ENCODE peak calls at places on chromosomes 12 and 14, in eight cellular contexts. One of them, this sample, is unnamed.

GRCh38 chr12:117850048-117850447 is 118.7 kb downstream of the KSR2 start:
- DNase-seq in caudate nucleus: no peak
- DNase-seq in keratinocyte: no peak
- DNase-seq in activated effector memory CD4-positive, alpha-beta T cell treated with anti-CD3 and anti-CD28 coated beads, Interleukin-2, amount 50 U/mL, for 16 hours: no peak
- DNase-seq in T1000: peak; percentile 8
- DNase-seq in stimulated activated CD4-positive, alpha-beta T cell treated with anti-CD3 and anti-CD28 coated beads, TNF-alpha, amount 100 ng/mL, for 1 hour: no peak
- DNase-seq in neural crest cell: peak; percentile 39
- DNase-seq in stomach: no peak
- DNase-seq in this sample: peak; percentile 51

GRCh38 chr12:24838531-24838950 is 110.4 kb downstream of the BCAT1 start:
- DNase-seq in T1000: no peak
- DNase-seq in activated effector memory CD4-positive, alpha-beta T cell treated with anti-CD3 and anti-CD28 coated beads, Interleukin-2, amount 50 U/mL, for 16 hours: no peak
- DNase-seq in stimulated activated CD4-positive, alpha-beta T cell treated with anti-CD3 and anti-CD28 coated beads, TNF-alpha, amount 100 ng/mL, for 1 hour: no peak
- DNase-seq in keratinocyte: no peak
- DNase-seq in stomach: no peak
- DNase-seq in neural crest cell: no peak
- DNase-seq in caudate nucleus: no peak
- DNase-seq in this sample: peak; percentile 75

GRCh38 chr14:43898709-43899108 is 608.4 kb downstream of the FSCB start:
- DNase-seq in stomach: no peak
- DNase-seq in neural crest cell: no peak
- DNase-seq in caudate nucleus: no peak
- DNase-seq in keratinocyte: no peak
- DNase-seq in T1000: no peak
- DNase-seq in stimulated activated CD4-positive, alpha-beta T cell treated with anti-CD3 and anti-CD28 coated beads, TNF-alpha, amount 100 ng/mL, for 1 hour: no peak
- DNase-seq in activated effector memory CD4-positive, alpha-beta T cell treated with anti-CD3 and anti-CD28 coated beads, Interleukin-2, amount 50 U/mL, for 16 hours: no peak
- DNase-seq in this sample: no peak

GRCh38 chr12:18898469-18898868 is 160.6 kb downstream of the CAPZA3 start:
- DNase-seq in neural crest cell: no peak
- DNase-seq in activated effector memory CD4-positive, alpha-beta T cell treated with anti-CD3 and anti-CD28 coated beads, Interleukin-2, amount 50 U/mL, for 16 hours: no peak
- DNase-seq in T1000: no peak
- DNase-seq in stimulated activated CD4-positive, alpha-beta T cell treated with anti-CD3 and anti-CD28 coated beads, TNF-alpha, amount 100 ng/mL, for 1 hour: no peak
- DNase-seq in caudate nucleus: no peak
- DNase-seq in stomach: no peak
- DNase-seq in keratinocyte: no peak
- DNase-seq in this sample: peak; percentile 4

GRCh38 chr12:95653761-95654546 is 102.7 kb upstream of the USP44 start:
- DNase-seq in T1000: peak; percentile 46
- DNase-seq in stimulated activated CD4-positive, alpha-beta T cell treated with anti-CD3 and anti-CD28 coated beads, TNF-alpha, amount 100 ng/mL, for 1 hour: no peak
- DNase-seq in neural crest cell: no peak
- DNase-seq in activated effector memory CD4-positive, alpha-beta T cell treated with anti-CD3 and anti-CD28 coated beads, Interleukin-2, amount 50 U/mL, for 16 hours: no peak
- DNase-seq in keratinocyte: peak; percentile 61
- DNase-seq in caudate nucleus: no peak
- DNase-seq in stomach: no peak
- DNase-seq in this sample: peak; percentile 94

GRCh38 chr12:31279525-31279924 is 46.4 kb downstream of the SINHCAF start:
- DNase-seq in caudate nucleus: no peak
- DNase-seq in stimulated activated CD4-positive, alpha-beta T cell treated with anti-CD3 and anti-CD28 coated beads, TNF-alpha, amount 100 ng/mL, for 1 hour: no peak
- DNase-seq in stomach: no peak
- DNase-seq in neural crest cell: no peak
- DNase-seq in T1000: no peak
- DNase-seq in activated effector memory CD4-positive, alpha-beta T cell treated with anti-CD3 and anti-CD28 coated beads, Interleukin-2, amount 50 U/mL, for 16 hours: no peak
- DNase-seq in keratinocyte: no peak
- DNase-seq in this sample: no peak

GRCh38 chr14:72925815-72926291 is 411 bp upstream of the DCAF4 start:
- DNase-seq in caudate nucleus: no peak
- DNase-seq in stomach: no peak
- DNase-seq in keratinocyte: no peak
- DNase-seq in stimulated activated CD4-positive, alpha-beta T cell treated with anti-CD3 and anti-CD28 coated beads, TNF-alpha, amount 100 ng/mL, for 1 hour: no peak
- DNase-seq in T1000: no peak
- DNase-seq in activated effector memory CD4-positive, alpha-beta T cell treated with anti-CD3 and anti-CD28 coated beads, Interleukin-2, amount 50 U/mL, for 16 hours: no peak
- DNase-seq in neural crest cell: no peak
- DNase-seq in this sample: no peak

GRCh38 chr14:103707329-103708263 is 7.7 kb downstream of the XRCC3 start:
- DNase-seq in neural crest cell: no peak
- DNase-seq in caudate nucleus: no peak
- DNase-seq in activated effector memory CD4-positive, alpha-beta T cell treated with anti-CD3 and anti-CD28 coated beads, Interleukin-2, amount 50 U/mL, for 16 hours: no peak
- DNase-seq in keratinocyte: no peak
- DNase-seq in stimulated activated CD4-positive, alpha-beta T cell treated with anti-CD3 and anti-CD28 coated beads, TNF-alpha, amount 100 ng/mL, for 1 hour: no peak
- DNase-seq in stomach: no peak
- DNase-seq in T1000: no peak
- DNase-seq in this sample: no peak

GRCh38 chr14:90375934-90376333 is 20.9 kb upstream of the CALM1 start:
- DNase-seq in neural crest cell: no peak
- DNase-seq in caudate nucleus: no peak
- DNase-seq in T1000: no peak
- DNase-seq in keratinocyte: no peak
- DNase-seq in stomach: no peak
- DNase-seq in activated effector memory CD4-positive, alpha-beta T cell treated with anti-CD3 and anti-CD28 coated beads, Interleukin-2, amount 50 U/mL, for 16 hours: no peak
- DNase-seq in stimulated activated CD4-positive, alpha-beta T cell treated with anti-CD3 and anti-CD28 coated beads, TNF-alpha, amount 100 ng/mL, for 1 hour: no peak
- DNase-seq in this sample: no peak

GRCh38 chr12:69583203-69583602 is 2.1 kb upstream of the CCT2 start:
- DNase-seq in T1000: no peak
- DNase-seq in caudate nucleus: no peak
- DNase-seq in activated effector memory CD4-positive, alpha-beta T cell treated with anti-CD3 and anti-CD28 coated beads, Interleukin-2, amount 50 U/mL, for 16 hours: no peak
- DNase-seq in stimulated activated CD4-positive, alpha-beta T cell treated with anti-CD3 and anti-CD28 coated beads, TNF-alpha, amount 100 ng/mL, for 1 hour: no peak
- DNase-seq in stomach: no peak
- DNase-seq in neural crest cell: no peak
- DNase-seq in keratinocyte: no peak
- DNase-seq in this sample: peak; percentile 29

GRCh38 chr12:76810690-76811434 is 46.9 kb downstream of the ZDHHC17 start:
- DNase-seq in neural crest cell: no peak
- DNase-seq in stimulated activated CD4-positive, alpha-beta T cell treated with anti-CD3 and anti-CD28 coated beads, TNF-alpha, amount 100 ng/mL, for 1 hour: no peak
- DNase-seq in activated effector memory CD4-positive, alpha-beta T cell treated with anti-CD3 and anti-CD28 coated beads, Interleukin-2, amount 50 U/mL, for 16 hours: no peak
- DNase-seq in keratinocyte: no peak
- DNase-seq in stomach: no peak
- DNase-seq in T1000: no peak
- DNase-seq in caudate nucleus: no peak
- DNase-seq in this sample: no peak

GRCh38 chr12:88781909-88782308 is 201.6 kb upstream of the KITLG start:
- DNase-seq in caudate nucleus: no peak
- DNase-seq in neural crest cell: no peak
- DNase-seq in stomach: no peak
- DNase-seq in keratinocyte: no peak
- DNase-seq in T1000: no peak
- DNase-seq in stimulated activated CD4-positive, alpha-beta T cell treated with anti-CD3 and anti-CD28 coated beads, TNF-alpha, amount 100 ng/mL, for 1 hour: no peak
- DNase-seq in activated effector memory CD4-positive, alpha-beta T cell treated with anti-CD3 and anti-CD28 coated beads, Interleukin-2, amount 50 U/mL, for 16 hours: no peak
- DNase-seq in this sample: peak; percentile 66

GRCh38 chr12:88237954-88238353 is 95.8 kb downstream of the TMTC3 start:
- DNase-seq in stomach: no peak
- DNase-seq in neural crest cell: no peak
- DNase-seq in T1000: peak; percentile 83
- DNase-seq in keratinocyte: peak; percentile 62
- DNase-seq in stimulated activated CD4-positive, alpha-beta T cell treated with anti-CD3 and anti-CD28 coated beads, TNF-alpha, amount 100 ng/mL, for 1 hour: no peak
- DNase-seq in activated effector memory CD4-positive, alpha-beta T cell treated with anti-CD3 and anti-CD28 coated beads, Interleukin-2, amount 50 U/mL, for 16 hours: no peak
- DNase-seq in caudate nucleus: no peak
- DNase-seq in this sample: peak; percentile 72

GRCh38 chr14:95462491-95462890 is 54.0 kb downstream of the SYNE3 start:
- DNase-seq in activated effector memory CD4-positive, alpha-beta T cell treated with anti-CD3 and anti-CD28 coated beads, Interleukin-2, amount 50 U/mL, for 16 hours: no peak
- DNase-seq in keratinocyte: no peak
- DNase-seq in caudate nucleus: no peak
- DNase-seq in stomach: no peak
- DNase-seq in stimulated activated CD4-positive, alpha-beta T cell treated with anti-CD3 and anti-CD28 coated beads, TNF-alpha, amount 100 ng/mL, for 1 hour: no peak
- DNase-seq in T1000: no peak
- DNase-seq in neural crest cell: no peak
- DNase-seq in this sample: no peak

GRCh38 chr14:82431031-82431430 is 897.4 kb upstream of the SEL1L start:
- DNase-seq in keratinocyte: no peak
- DNase-seq in caudate nucleus: no peak
- DNase-seq in stomach: no peak
- DNase-seq in neural crest cell: no peak
- DNase-seq in activated effector memory CD4-positive, alpha-beta T cell treated with anti-CD3 and anti-CD28 coated beads, Interleukin-2, amount 50 U/mL, for 16 hours: no peak
- DNase-seq in T1000: no peak
- DNase-seq in stimulated activated CD4-positive, alpha-beta T cell treated with anti-CD3 and anti-CD28 coated beads, TNF-alpha, amount 100 ng/mL, for 1 hour: no peak
- DNase-seq in this sample: no peak

GRCh38 chr12:68792952-68793351 is 15.0 kb upstream of the MDM2 start:
- DNase-seq in keratinocyte: no peak
- DNase-seq in activated effector memory CD4-positive, alpha-beta T cell treated with anti-CD3 and anti-CD28 coated beads, Interleukin-2, amount 50 U/mL, for 16 hours: no peak
- DNase-seq in stomach: no peak
- DNase-seq in stimulated activated CD4-positive, alpha-beta T cell treated with anti-CD3 and anti-CD28 coated beads, TNF-alpha, amount 100 ng/mL, for 1 hour: no peak
- DNase-seq in caudate nucleus: no peak
- DNase-seq in neural crest cell: no peak
- DNase-seq in T1000: peak; percentile 90
- DNase-seq in this sample: peak; percentile 61

GRCh38 chr12:131457028-131457310 is 253.9 kb upstream of the SFSWAP start:
- DNase-seq in caudate nucleus: no peak
- DNase-seq in keratinocyte: no peak
- DNase-seq in stomach: peak; percentile 17
- DNase-seq in stimulated activated CD4-positive, alpha-beta T cell treated with anti-CD3 and anti-CD28 coated beads, TNF-alpha, amount 100 ng/mL, for 1 hour: no peak
- DNase-seq in T1000: no peak
- DNase-seq in neural crest cell: no peak
- DNase-seq in activated effector memory CD4-positive, alpha-beta T cell treated with anti-CD3 and anti-CD28 coated beads, Interleukin-2, amount 50 U/mL, for 16 hours: no peak
- DNase-seq in this sample: no peak

GRCh38 chr12:460301-461230 is 827 bp downstream of the B4GALNT3 start:
- DNase-seq in stomach: no peak
- DNase-seq in neural crest cell: peak; percentile 14
- DNase-seq in keratinocyte: no peak
- DNase-seq in activated effector memory CD4-positive, alpha-beta T cell treated with anti-CD3 and anti-CD28 coated beads, Interleukin-2, amount 50 U/mL, for 16 hours: peak; percentile 78
- DNase-seq in stimulated activated CD4-positive, alpha-beta T cell treated with anti-CD3 and anti-CD28 coated beads, TNF-alpha, amount 100 ng/mL, for 1 hour: no peak
- DNase-seq in caudate nucleus: no peak
- DNase-seq in T1000: no peak
- DNase-seq in this sample: peak; percentile 10

GRCh38 chr12:117890644-117891043 is 78.1 kb downstream of the KSR2 start:
- DNase-seq in activated effector memory CD4-positive, alpha-beta T cell treated with anti-CD3 and anti-CD28 coated beads, Interleukin-2, amount 50 U/mL, for 16 hours: no peak
- DNase-seq in T1000: no peak
- DNase-seq in neural crest cell: no peak
- DNase-seq in caudate nucleus: no peak
- DNase-seq in stomach: no peak
- DNase-seq in keratinocyte: no peak
- DNase-seq in stimulated activated CD4-positive, alpha-beta T cell treated with anti-CD3 and anti-CD28 coated beads, TNF-alpha, amount 100 ng/mL, for 1 hour: no peak
- DNase-seq in this sample: no peak

GRCh38 chr14:92502541-92503286 is 10.9 kb upstream of the RIN3 start:
- DNase-seq in stomach: no peak
- DNase-seq in caudate nucleus: no peak
- DNase-seq in stimulated activated CD4-positive, alpha-beta T cell treated with anti-CD3 and anti-CD28 coated beads, TNF-alpha, amount 100 ng/mL, for 1 hour: no peak
- DNase-seq in activated effector memory CD4-positive, alpha-beta T cell treated with anti-CD3 and anti-CD28 coated beads, Interleukin-2, amount 50 U/mL, for 16 hours: peak; percentile 43
- DNase-seq in keratinocyte: no peak
- DNase-seq in neural crest cell: no peak
- DNase-seq in T1000: no peak
- DNase-seq in this sample: no peak

GRCh38 chr14:95218006-95218405 is 60.7 kb upstream of the DICER1 start:
- DNase-seq in stimulated activated CD4-positive, alpha-beta T cell treated with anti-CD3 and anti-CD28 coated beads, TNF-alpha, amount 100 ng/mL, for 1 hour: no peak
- DNase-seq in caudate nucleus: no peak
- DNase-seq in stomach: no peak
- DNase-seq in keratinocyte: no peak
- DNase-seq in T1000: no peak
- DNase-seq in neural crest cell: no peak
- DNase-seq in activated effector memory CD4-positive, alpha-beta T cell treated with anti-CD3 and anti-CD28 coated beads, Interleukin-2, amount 50 U/mL, for 16 hours: no peak
- DNase-seq in this sample: no peak

GRCh38 chr12:116735951-116736599 is 1.8 kb downstream of the SPRING1 start:
- DNase-seq in activated effector memory CD4-positive, alpha-beta T cell treated with anti-CD3 and anti-CD28 coated beads, Interleukin-2, amount 50 U/mL, for 16 hours: no peak
- DNase-seq in caudate nucleus: no peak
- DNase-seq in T1000: no peak
- DNase-seq in stimulated activated CD4-positive, alpha-beta T cell treated with anti-CD3 and anti-CD28 coated beads, TNF-alpha, amount 100 ng/mL, for 1 hour: no peak
- DNase-seq in keratinocyte: no peak
- DNase-seq in neural crest cell: no peak
- DNase-seq in stomach: peak; percentile 64
- DNase-seq in this sample: no peak

GRCh38 chr14:95774265-95775160 is 60.6 kb upstream of the TCL1A start:
- DNase-seq in neural crest cell: peak; percentile 72
- DNase-seq in caudate nucleus: no peak
- DNase-seq in stomach: peak; percentile 53
- DNase-seq in T1000: no peak
- DNase-seq in keratinocyte: peak; percentile 9
- DNase-seq in stimulated activated CD4-positive, alpha-beta T cell treated with anti-CD3 and anti-CD28 coated beads, TNF-alpha, amount 100 ng/mL, for 1 hour: peak; percentile 18
- DNase-seq in activated effector memory CD4-positive, alpha-beta T cell treated with anti-CD3 and anti-CD28 coated beads, Interleukin-2, amount 50 U/mL, for 16 hours: peak; percentile 77
- DNase-seq in this sample: peak; percentile 41

GRCh38 chr12:21656931-21657335 is 709 bp downstream of the LDHB start:
- DNase-seq in stomach: peak; percentile 43
- DNase-seq in keratinocyte: no peak
- DNase-seq in caudate nucleus: peak; percentile 19
- DNase-seq in stimulated activated CD4-positive, alpha-beta T cell treated with anti-CD3 and anti-CD28 coated beads, TNF-alpha, amount 100 ng/mL, for 1 hour: no peak
- DNase-seq in neural crest cell: peak; percentile 16
- DNase-seq in activated effector memory CD4-positive, alpha-beta T cell treated with anti-CD3 and anti-CD28 coated beads, Interleukin-2, amount 50 U/mL, for 16 hours: peak; percentile 77
- DNase-seq in T1000: no peak
- DNase-seq in this sample: peak; percentile 49

GRCh38 chr14:92316937-92317336 is 6.0 kb upstream of the SLC24A4 start:
- DNase-seq in neural crest cell: no peak
- DNase-seq in stomach: no peak
- DNase-seq in T1000: no peak
- DNase-seq in stimulated activated CD4-positive, alpha-beta T cell treated with anti-CD3 and anti-CD28 coated beads, TNF-alpha, amount 100 ng/mL, for 1 hour: no peak
- DNase-seq in activated effector memory CD4-positive, alpha-beta T cell treated with anti-CD3 and anti-CD28 coated beads, Interleukin-2, amount 50 U/mL, for 16 hours: no peak
- DNase-seq in caudate nucleus: no peak
- DNase-seq in keratinocyte: peak; percentile 32
- DNase-seq in this sample: no peak

GRCh38 chr14:24355009-24355408 is 13.0 kb upstream of the NFATC4 start:
- DNase-seq in stimulated activated CD4-positive, alpha-beta T cell treated with anti-CD3 and anti-CD28 coated beads, TNF-alpha, amount 100 ng/mL, for 1 hour: no peak
- DNase-seq in caudate nucleus: no peak
- DNase-seq in neural crest cell: no peak
- DNase-seq in activated effector memory CD4-positive, alpha-beta T cell treated with anti-CD3 and anti-CD28 coated beads, Interleukin-2, amount 50 U/mL, for 16 hours: no peak
- DNase-seq in stomach: no peak
- DNase-seq in T1000: no peak
- DNase-seq in keratinocyte: no peak
- DNase-seq in this sample: no peak

GRCh38 chr14:85223667-85224066 is 306.3 kb upstream of the FLRT2 start:
- DNase-seq in keratinocyte: no peak
- DNase-seq in stimulated activated CD4-positive, alpha-beta T cell treated with anti-CD3 and anti-CD28 coated beads, TNF-alpha, amount 100 ng/mL, for 1 hour: no peak
- DNase-seq in T1000: no peak
- DNase-seq in stomach: no peak
- DNase-seq in caudate nucleus: no peak
- DNase-seq in neural crest cell: no peak
- DNase-seq in activated effector memory CD4-positive, alpha-beta T cell treated with anti-CD3 and anti-CD28 coated beads, Interleukin-2, amount 50 U/mL, for 16 hours: no peak
- DNase-seq in this sample: no peak

GRCh38 chr14:99387880-99388279 is 92.8 kb downstream of the SETD3 start:
- DNase-seq in neural crest cell: no peak
- DNase-seq in stomach: no peak
- DNase-seq in activated effector memory CD4-positive, alpha-beta T cell treated with anti-CD3 and anti-CD28 coated beads, Interleukin-2, amount 50 U/mL, for 16 hours: peak; percentile 21
- DNase-seq in T1000: no peak
- DNase-seq in keratinocyte: no peak
- DNase-seq in caudate nucleus: no peak
- DNase-seq in stimulated activated CD4-positive, alpha-beta T cell treated with anti-CD3 and anti-CD28 coated beads, TNF-alpha, amount 100 ng/mL, for 1 hour: no peak
- DNase-seq in this sample: no peak

This sample was measured in EL.